ENCODE peak calls at places on chromosomes 5 and 9, in nine cellular contexts. X is stromal cell of bone marrow; G is NAMALWA; C is HS-27A; M is NCI-H774; U is activated CD4-positive, alpha-beta T cell treated with anti-CD3 and anti-CD28 coated beads for 36 hours; H is HEK293T; R is D341Med; Y is NCI-H1694. N is an unnamed sample.

GRCh38 chr5:178762391-178762790 is 31.9 kb upstream of the ZNF354A start:
- DNase-seq in M (no peak), Y (no peak), U (no peak), G (no peak), R (no peak), X (no peak), C (no peak), H (no peak), N (no peak)

GRCh38 chr9:83196946-83197345 is 134.0 kb upstream of the RASEF start:
- DNase-seq in X (no peak), C (no peak), U (no peak), R (no peak), M (no peak), Y (no peak), G (no peak), H (no peak), N (no peak)

GRCh38 chr9:129242971-129243561 is 65.0 kb upstream of the IER5L start:
- DNase-seq in M (no peak), H (no peak), C (no peak), R (no peak), G (no peak), Y (no peak), X (peak; percentile 79), U (no peak), N (no peak)

GRCh38 chr5:141182248-141182647 is at the start of gene PCDHB16:
- DNase-seq in Y (peak; percentile 61), C (no peak), M (no peak), X (peak; percentile 15), R (peak; percentile 76), G (peak; percentile 45), H (peak; percentile 14), U (peak; percentile 30), N (peak; percentile 72)

GRCh38 chr9:133114451-133114885 is 6.6 kb downstream of the RALGDS start:
- DNase-seq in M (no peak), U (no peak), G (peak; percentile 56), H (no peak), C (no peak), Y (peak; percentile 28), R (peak; percentile 81), X (no peak), N (no peak)

GRCh38 chr9:113933188-113933587 is 57.1 kb downstream of the ZNF618 start:
- DNase-seq in H (no peak), U (no peak), X (peak; percentile 67), M (no peak), Y (no peak), G (no peak), C (no peak), R (no peak), N (no peak)

GRCh38 chr9:121059998-121060636 is 10.0 kb upstream of the C5 start:
- DNase-seq in R (peak; percentile 61), C (no peak), X (peak; percentile 40), M (peak; percentile 57), Y (peak; percentile 39), G (peak; percentile 81), U (peak; percentile 37), H (peak; percentile 59), N (peak; percentile 76)

GRCh38 chr9:12613071-12613470 is 80.1 kb upstream of the TYRP1 start:
- DNase-seq in C (no peak), R (no peak), U (no peak), Y (no peak), H (no peak), G (no peak), X (no peak), M (no peak), N (no peak)